ENCODE peak calls at places on chromosomes 12 and 14, in ten cellular contexts. I is lower leg skin; S is CD8-positive, alpha-beta T cell; A is esophagus squamous epithelium; G is T follicular helper cell; Q is GM06990; W is activated T-cell treated with anti-CD3 and anti-CD28 coated beads, Interleukin-2, amount 50 U/mL, for 72 hours; P is GDM1; K is astrocyte of the cerebellum; Y is HFFc6. H is an unnamed sample.

GRCh38 chr14:23572524-23572828 is 4.9 kb upstream of the AP1G2 start:
- DNase-seq in I (no peak), S (no peak), A (no peak), G (no peak), Q (no peak), W (no peak), P (no peak), K (no peak), Y (no peak), H (no peak)

GRCh38 chr14:65167072-65167645 is 64.8 kb upstream of the MAX start:
- DNase-seq in I (no peak), S (no peak), A (no peak), G (no peak), Q (peak), W (peak), P (no peak), K (no peak), Y (no peak), H (no peak)

GRCh38 chr14:71499018-71499417 is 433.2 kb upstream of the RGS6 start:
- DNase-seq in I (no peak), S (no peak), A (no peak), G (no peak), Q (no peak), W (no peak), P (no peak), K (no peak), Y (no peak), H (no peak)

GRCh38 chr14:92448786-92449185 is 64.8 kb upstream of the RIN3 start:
- DNase-seq in I (no peak), S (no peak), A (no peak), G (no peak), Q (no peak), W (no peak), P (no peak), K (no peak), Y (no peak), H (no peak)

GRCh38 chr12:2643736-2644135 is 151.0 kb upstream of the FKBP4 start:
- DNase-seq in I (no peak), S (no peak), A (no peak), G (no peak), Q (no peak), W (no peak), P (no peak), K (no peak), Y (no peak), H (no peak)

GRCh38 chr12:53096761-53097160 is 706 bp upstream of the IGFBP6 start:
- DNase-seq in I (no peak), S (no peak), A (no peak), G (no peak), Q (no peak), W (no peak), P (no peak), K (no peak), Y (no peak), H (no peak)

GRCh38 chr14:67618617-67619063 is 1.1 kb upstream of the ARG2 start:
- DNase-seq in I (no peak), S (peak), A (no peak), G (peak), Q (peak), W (peak), P (peak), K (peak), Y (peak), H (no peak)

GRCh38 chr12:8948711-8949524 is 527 bp downstream of the M6PR start:
- DNase-seq in I (no peak), S (peak), A (no peak), G (no peak), Q (no peak), W (no peak), P (peak), K (no peak), Y (peak), H (no peak)

GRCh38 chr12:70074510-70074909 is 168.7 kb upstream of the CNOT2 start:
- DNase-seq in I (no peak), S (no peak), A (no peak), G (no peak), Q (no peak), W (no peak), P (no peak), K (no peak), Y (no peak), H (no peak)

GRCh38 chr12:7870335-7870734 is 2.4 kb downstream of the SLC2A14 start:
- DNase-seq in I (no peak), S (no peak), A (no peak), G (no peak), Q (no peak), W (no peak), P (no peak), K (no peak), Y (no peak), H (no peak)

GRCh38 chr12:93790472-93791152 is 113.4 kb downstream of the CRADD start:
- DNase-seq in I (no peak), S (peak), A (no peak), G (no peak), Q (no peak), W (peak), P (no peak), K (no peak), Y (peak), H (no peak)

GRCh38 chr12:57816855-57817151 is 1.7 kb downstream of the AVIL start:
- DNase-seq in I (peak), S (no peak), A (no peak), G (no peak), Q (no peak), W (no peak), P (no peak), K (no peak), Y (no peak), H (no peak)

GRCh38 chr14:54564071-54564798 is 2.7 kb upstream of the SAMD4A start:
- DNase-seq in I (no peak), S (no peak), A (no peak), G (no peak), Q (peak), W (no peak), P (no peak), K (peak), Y (no peak), H (no peak)

GRCh38 chr14:30312214-30312613 is 246.7 kb upstream of the G2E3 start:
- DNase-seq in I (no peak), S (no peak), A (no peak), G (no peak), Q (no peak), W (no peak), P (no peak), K (no peak), Y (no peak), H (no peak)

GRCh38 chr12:112992541-112993398 is 14.5 kb downstream of the OAS2 start:
- DNase-seq in I (no peak), S (peak), A (no peak), G (peak), Q (peak), W (peak), P (peak), K (peak), Y (peak), H (no peak)

GRCh38 chr12:122001379-122002209 is 20.1 kb upstream of the BCL7A start:
- DNase-seq in I (peak), S (no peak), A (no peak), G (no peak), Q (no peak), W (no peak), P (no peak), K (no peak), Y (no peak), H (no peak)

GRCh38 chr12:94145231-94145979 is 3.0 kb upstream of the PLXNC1 start:
- DNase-seq in I (no peak), S (no peak), A (no peak), G (no peak), Q (no peak), W (no peak), P (peak), K (peak), Y (peak), H (no peak)

GRCh38 chr14:68501621-68502052 is 291.2 kb downstream of the ZFP36L1 start:
- DNase-seq in I (no peak), S (no peak), A (no peak), G (no peak), Q (no peak), W (no peak), P (no peak), K (no peak), Y (no peak), H (no peak)

GRCh38 chr12:18750087-18750486 is 12.2 kb downstream of the CAPZA3 start:
- DNase-seq in I (no peak), S (no peak), A (no peak), G (no peak), Q (no peak), W (no peak), P (no peak), K (no peak), Y (no peak), H (no peak)

GRCh38 chr14:92589213-92589852 is 75.8 kb downstream of the RIN3 start:
- DNase-seq in I (no peak), S (no peak), A (no peak), G (no peak), Q (no peak), W (no peak), P (no peak), K (peak), Y (peak), H (no peak)

GRCh38 chr12:87238466-87238865 is 790.7 kb downstream of the C12orf50 start:
- DNase-seq in I (no peak), S (no peak), A (no peak), G (no peak), Q (no peak), W (no peak), P (no peak), K (no peak), Y (no peak), H (no peak)

GRCh38 chr12:116539905-116540482 is 19.2 kb upstream of the MAP1LC3B2 start:
- DNase-seq in I (peak), S (no peak), A (no peak), G (no peak), Q (no peak), W (no peak), P (no peak), K (no peak), Y (peak), H (peak)

GRCh38 chr12:2960432-2960956 is 1.3 kb downstream of the TEAD4 start:
- DNase-seq in I (no peak), S (no peak), A (no peak), G (no peak), Q (no peak), W (peak), P (peak), K (no peak), Y (peak), H (no peak)

GRCh38 chr12:79615596-79616560 is 74.9 kb downstream of the PAWR start:
- DNase-seq in I (no peak), S (no peak), A (no peak), G (no peak), Q (peak), W (no peak), P (no peak), K (no peak), Y (no peak), H (no peak)

GRCh38 chr14:104112113-104112505 is 26.3 kb upstream of the KIF26A start:
- DNase-seq in I (no peak), S (no peak), A (no peak), G (no peak), Q (no peak), W (no peak), P (no peak), K (no peak), Y (no peak), H (no peak)

GRCh38 chr12:100391856-100392255 is 35.0 kb downstream of the SLC17A8 start:
- DNase-seq in I (no peak), S (no peak), A (no peak), G (no peak), Q (no peak), W (no peak), P (no peak), K (no peak), Y (no peak), H (no peak)

GRCh38 chr14:69501362-69501964 is 16.9 kb downstream of the PLEKHD1 start:
- DNase-seq in I (no peak), S (no peak), A (no peak), G (no peak), Q (no peak), W (no peak), P (no peak), K (no peak), Y (no peak), H (peak)

GRCh38 chr14:77870646-77871045 is 70.7 kb downstream of the ADCK1 start:
- DNase-seq in I (no peak), S (no peak), A (no peak), G (no peak), Q (no peak), W (no peak), P (no peak), K (no peak), Y (no peak), H (no peak)

GRCh38 chr12:55840581-55841351 is 2.0 kb downstream of the MMP19 start:
- DNase-seq in I (no peak), S (no peak), A (no peak), G (no peak), Q (no peak), W (no peak), P (no peak), K (no peak), Y (no peak), H (no peak)

GRCh38 chr14:21264025-21264801 is 5.0 kb downstream of the HNRNPC start:
- DNase-seq in I (no peak), S (no peak), A (no peak), G (no peak), Q (peak), W (no peak), P (no peak), K (peak), Y (peak), H (no peak)

H was measured in cerebellar nuclear complex.